ENCODE peak calls at places on chromosomes 1 and 21, in five cellular contexts. E is SK-N-SH, I is HepG2, Y is K562, H is GM12878. N is an unnamed sample.

GRCh38 chr1:38788285-38788684 is 71.3 kb downstream of the RRAGC start:
- DNase-seq in I (no peak), E (no peak), H (no peak), Y (no peak), N (no peak)

GRCh38 chr1:119613769-119614358 is 34.2 kb downstream of the ZNF697 start:
- DNase-seq in Y (peak; percentile 76), E (peak; percentile 75), I (peak; percentile 78), H (peak; percentile 43), N (peak; percentile 68)

GRCh38 chr1:157363660-157364140 is 188.6 kb downstream of the FCRL5 start:
- DNase-seq in E (peak; percentile 30), I (peak; percentile 41), Y (peak; percentile 20), H (peak; percentile 20), N (peak; percentile 42)

GRCh38 chr1:58432813-58433668 is 113.5 kb downstream of the OMA1 start:
- DNase-seq in I (no peak), E (peak; percentile 68), Y (no peak), H (peak; percentile 17), N (no peak)

GRCh38 chr1:209246660-209247059 is 336.9 kb upstream of the CAMK1G start:
- DNase-seq in E (no peak), I (no peak), Y (no peak), H (no peak), N (no peak)

GRCh38 chr1:167697667-167698141 is 24.1 kb upstream of the MPZL1 start:
- DNase-seq in E (no peak), I (no peak), Y (no peak), H (no peak), N (no peak)

GRCh38 chr1:147651466-147651865 is 18.9 kb downstream of the ACP6 start:
- DNase-seq in Y (no peak), I (no peak), E (no peak), H (no peak), N (no peak)

GRCh38 chr21:35840197-35840799 is 220.0 kb downstream of the SETD4 start:
- DNase-seq in Y (peak; percentile 55), H (no peak), E (peak; percentile 38), I (peak; percentile 50), N (peak; percentile 72)

GRCh38 chr1:116472431-116472961 is 98.3 kb downstream of the CD58 start:
- DNase-seq in E (peak; percentile 57), Y (no peak), H (no peak), I (peak; percentile 62), N (no peak)

GRCh38 chr1:77319036-77319705 is 37.4 kb downstream of the AK5 start:
- DNase-seq in Y (no peak), H (no peak), I (no peak), E (no peak), N (no peak)

GRCh38 chr1:245437401-245437800 is 282.6 kb downstream of the KIF26B start:
- DNase-seq in Y (no peak), H (no peak), I (no peak), E (no peak), N (no peak)

GRCh38 chr21:42737969-42738590 is 84.7 kb downstream of the PDE9A start:
- DNase-seq in Y (no peak), E (no peak), H (no peak), I (peak; percentile 89), N (no peak)

GRCh38 chr1:165763442-165763841 is 5.2 kb downstream of the TMCO1 start:
- DNase-seq in Y (no peak), I (no peak), E (no peak), H (no peak), N (no peak)

GRCh38 chr1:244458781-244459180 is 2.3 kb upstream of the CATSPERE start:
- DNase-seq in I (no peak), H (no peak), E (no peak), Y (no peak), N (no peak)

GRCh38 chr21:31872452-31873274 is at the start of gene HUNK:
- DNase-seq in E (peak; percentile 84), Y (no peak), H (no peak), I (peak; percentile 29), N (no peak)

GRCh38 chr1:36858553-36858952 is 175.8 kb downstream of the GRIK3 start:
- DNase-seq in I (no peak), Y (no peak), E (no peak), H (no peak), N (no peak)

GRCh38 chr1:208089151-208089550 is 155.0 kb downstream of the PLXNA2 start:
- DNase-seq in I (no peak), Y (no peak), H (no peak), E (no peak), N (no peak)

GRCh38 chr21:10511116-10511515 is 10.3 kb upstream of the TPTE start:
- DNase-seq in E (no peak), Y (no peak), H (no peak), I (no peak), N (no peak)

GRCh38 chr21:31030367-31031106 is 7.7 kb downstream of the KRTAP19-8 start:
- DNase-seq in H (peak; percentile 48), Y (no peak), E (no peak), I (no peak), N (no peak)

GRCh38 chr1:26744075-26744958 is 43.4 kb upstream of the PIGV start:
- DNase-seq in E (peak; percentile 34), I (peak; percentile 37), Y (peak; percentile 67), H (peak; percentile 99), N (peak; percentile 66)
- TF ChIP-seq REST in E (peak; percentile 56), I (no peak), Y (no peak), H (no peak), N (no peak)

GRCh38 chr1:223709598-223709997 is 2.7 kb upstream of the CAPN2 start:
- DNase-seq in E (no peak), I (no peak), Y (no peak), H (no peak), N (no peak)

GRCh38 chr1:223708651-223709268 is 3.6 kb upstream of the CAPN2 start:
- DNase-seq in Y (no peak), E (no peak), I (no peak), H (no peak), N (no peak)

GRCh38 chr1:223707270-223708000 is 4.9 kb upstream of the CAPN2 start:
- DNase-seq in H (no peak), E (no peak), Y (peak; percentile 78), I (peak; percentile 76), N (peak; percentile 93)

GRCh38 chr1:223706077-223706988 is 6.0 kb upstream of the CAPN2 start:
- DNase-seq in I (peak; percentile 44), Y (no peak), H (no peak), E (no peak), N (no peak)

DNA sequence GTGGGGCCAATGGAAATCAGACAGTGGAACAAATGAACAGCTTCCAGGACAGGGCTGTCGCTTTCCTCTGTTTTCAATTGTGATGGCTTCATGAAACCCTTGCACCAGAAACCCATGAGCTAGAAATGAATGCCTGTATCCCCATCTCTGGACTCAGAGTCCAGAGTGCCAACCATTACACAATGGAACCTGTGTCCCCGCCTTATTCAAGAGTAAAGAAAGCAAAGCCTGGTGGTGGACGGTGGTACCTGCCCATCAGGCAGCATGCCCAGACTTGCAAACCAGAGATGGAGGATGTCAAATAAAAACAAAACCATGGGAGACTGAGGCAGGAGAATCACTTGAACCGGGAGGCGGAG is 4.4 kb upstream of the CAPN2 start:
- DNase-seq in Y (no peak), H (no peak), E (no peak), I (peak; percentile 91), N (peak; percentile 69)
- H3K9ac ChIP-seq in Y (peak overlapping the region; percentile 53), H (no peak overlapping the region), E (peak overlapping the region; percentile 67), I (no peak overlapping the region), N (peak overlapping the region; percentile 70)

GRCh38 chr1:44826375-44827196 is 16.5 kb downstream of the PTCH2 start:
- DNase-seq in H (no peak), Y (peak; percentile 59), E (peak; percentile 20), I (peak; percentile 75), N (no peak)

GRCh38 chr1:44829506-44830384 is 13.3 kb downstream of the PTCH2 start:
- DNase-seq in E (peak; percentile 26), I (no peak), Y (no peak), H (no peak), N (no peak)

GRCh38 chr1:44828841-44829440 is 14.1 kb downstream of the PTCH2 start:
- DNase-seq in H (no peak), Y (no peak), E (no peak), I (no peak), N (no peak)

GRCh38 chr1:44827197-44828002 is 15.7 kb downstream of the PTCH2 start:
- DNase-seq in E (peak; percentile 33), H (no peak), Y (peak; percentile 55), I (peak; percentile 84), N (no peak)

DNA sequence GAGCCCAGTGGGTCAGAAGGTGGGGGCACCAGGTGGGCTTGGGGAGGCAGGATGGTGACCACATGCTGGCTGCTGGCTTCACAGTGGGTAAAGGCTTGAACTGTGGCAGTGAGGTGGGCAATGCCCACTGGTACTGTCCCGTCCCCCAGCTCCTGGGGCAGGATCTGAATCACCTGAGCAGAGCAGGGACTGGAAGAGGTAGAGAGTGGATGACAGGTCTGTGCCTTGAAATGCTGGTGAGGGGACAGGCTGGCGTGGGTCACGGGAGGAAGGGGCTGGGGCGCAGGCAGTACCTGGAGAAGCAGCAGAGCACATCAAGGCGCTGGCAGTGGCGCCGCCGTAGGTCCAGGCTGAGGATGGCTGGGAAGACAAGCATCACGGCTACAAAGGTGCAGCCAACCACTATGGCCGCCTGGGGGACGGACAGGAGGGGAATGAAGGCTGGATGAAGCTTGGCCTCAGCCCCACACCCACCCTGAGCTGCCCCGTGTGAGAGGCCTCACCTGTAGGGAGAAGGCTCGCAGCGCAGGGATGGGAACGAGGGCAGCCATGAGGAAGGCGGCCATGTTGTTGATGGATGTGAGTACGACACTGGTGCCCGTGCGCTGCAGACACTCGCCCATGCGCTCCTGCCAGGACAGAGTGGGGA is 14.9 kb downstream of the PTCH2 start:
- DNase-seq in I (no peak), Y (no peak), E (no peak), H (no peak), N (no peak)
- H2AFZ ChIP-seq in I (no peak overlapping the region), Y (no peak overlapping the region), E (no peak overlapping the region), H (no peak overlapping the region), N (no peak overlapping the region)

GRCh38 chr1:23768733-23769132 is 9.5 kb upstream of the PITHD1 start:
- DNase-seq in I (no peak), Y (no peak), H (no peak), E (no peak), N (no peak)
- TF ChIP-seq REST in I (no peak), Y (no peak), H (no peak), E (no peak), N (no peak)

DNA sequence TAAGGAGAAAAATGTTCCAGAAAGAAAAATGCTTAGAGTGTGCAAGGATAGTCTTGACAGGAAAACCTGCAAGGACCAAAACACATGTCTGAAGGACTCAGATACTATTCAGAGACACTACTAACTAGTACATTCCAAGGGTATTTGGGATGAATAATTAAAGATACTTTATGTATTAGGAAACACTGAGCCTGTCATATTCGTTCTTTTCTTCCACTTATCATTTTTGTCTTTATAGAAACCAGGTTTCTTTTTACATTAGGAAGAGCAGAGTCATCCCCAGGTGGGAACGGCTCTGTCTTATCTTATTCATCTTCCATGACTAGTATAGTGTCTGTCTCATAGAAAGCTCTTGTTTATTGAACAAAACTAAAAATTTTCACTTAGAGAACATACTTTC is 296.2 kb upstream of the ESRRG start:
- DNase-seq in E (no peak), H (no peak), Y (no peak), I (no peak), N (no peak)
- H3K9ac ChIP-seq in E (no peak overlapping the region), H (no peak overlapping the region), Y (no peak overlapping the region), I (no peak overlapping the region), N (no peak overlapping the region)

N was measured in HCT116.